ENCODE peak calls at places on chromosomes 5 and 9, in four cellular contexts. X is AG08395, H is colonic mucosa, F is lower lobe of right lung. V is an unnamed sample.

GRCh38 chr5:123865641-123866040 is 353.7 kb downstream of the CSNK1G3 start:
- DNase-seq in F (no peak), H (no peak), X (no peak), V (no peak)

GRCh38 chr5:134145779-134146581 is 30.8 kb downstream of the SKP1 start:
- DNase-seq in H (peak), X (peak), F (peak), V (peak)

GRCh38 chr9:38638881-38639576 is 18.6 kb upstream of the ANKRD18A start:
- DNase-seq in H (no peak), X (no peak), F (no peak), V (no peak)

GRCh38 chr5:38267372-38267771 is 9.0 kb downstream of the EGFLAM start:
- DNase-seq in H (no peak), F (no peak), X (no peak), V (no peak)

GRCh38 chr5:142063878-142064331 is 44.7 kb upstream of the NDFIP1 start:
- DNase-seq in F (no peak), X (peak), H (peak), V (peak)

GRCh38 chr5:142871056-142871879 is 101.1 kb downstream of the ARHGAP26 start:
- DNase-seq in X (no peak), H (peak), F (peak), V (peak)

GRCh38 chr9:84139296-84140100 is 158.9 kb downstream of the RMI1 start:
- DNase-seq in H (peak), X (peak), F (no peak), V (peak)

GRCh38 chr9:101635020-101635419 is 40.3 kb upstream of the PPP3R2 start:
- DNase-seq in H (no peak), F (no peak), X (no peak), V (no peak)

GRCh38 chr5:140287776-140288521 is 15.0 kb downstream of the PFDN1 start:
- DNase-seq in H (no peak), F (no peak), X (no peak), V (no peak)

GRCh38 chr5:31824886-31825774 is 186.2 kb downstream of the PDZD2 start:
- DNase-seq in X (peak), F (no peak), H (peak), V (peak)

GRCh38 chr9:98774746-98775145 is 21.6 kb downstream of the ANKS6 start:
- DNase-seq in F (no peak), H (peak), X (peak), V (no peak)

GRCh38 chr5:180138976-180139730 is 67.6 kb upstream of the RNF130 start:
- DNase-seq in F (no peak), X (no peak), H (peak), V (no peak)

GRCh38 chr5:91420879-91421278 is 37.8 kb upstream of the ARRDC3 start:
- DNase-seq in H (no peak), X (no peak), F (no peak), V (no peak)